ENCODE peak calls at places on chromosome X, in six cellular contexts. X is HepG2, Y is SK-N-SH, A is K562, B is HCT116, G is GM12878. H is an unnamed sample.
A peak's percentile ranks its signal among the peaks of the same experiment; 100 is the strongest.

GRCh38 chrX:65406532-65406931 is 128.1 kb downstream of the LAS1L start:
- DNase-seq in B (no peak), G (no peak), X (no peak), A (no peak), Y (no peak), H (no peak)

GRCh38 chrX:29542147-29542546 is 673.2 kb upstream of the MAGEB2 start:
- DNase-seq in B (no peak), G (no peak), X (no peak), Y (no peak), A (no peak), H (no peak)

GRCh38 chrX:118698516-118699247 is 28.7 kb upstream of the IL13RA1 start:
- DNase-seq in A (no peak), Y (no peak), B (no peak), X (no peak), G (no peak), H (no peak)

GRCh38 chrX:150869450-150869849 is 29.0 kb downstream of the CD99L2 start:
- DNase-seq in G (no peak), Y (no peak), A (no peak), X (no peak), B (no peak), H (no peak)

GRCh38 chrX:66399273-66399672 is 235.2 kb downstream of the HEPH start:
- DNase-seq in G (no peak), Y (no peak), X (no peak), A (no peak), B (no peak), H (no peak)

GRCh38 chrX:2898861-2899512 is 30.2 kb downstream of the ARSD start:
- DNase-seq in Y (no peak), X (peak; percentile 24), G (no peak), B (no peak), A (no peak), H (no peak)

GRCh38 chrX:120561634-120562568 is 1.1 kb upstream of the CUL4B start:
- DNase-seq in X (no peak), A (no peak), B (no peak), G (no peak), Y (no peak), H (no peak)

GRCh38 chrX:46263494-46263893 is 281.7 kb downstream of the ZNF674 start:
- DNase-seq in A (no peak), Y (no peak), G (no peak), X (no peak), B (peak; percentile 40), H (no peak)

GRCh38 chrX:19555236-19555635 is 39.9 kb upstream of the MAP3K15 start:
- DNase-seq in G (no peak), B (no peak), A (no peak), Y (no peak), X (no peak), H (no peak)

GRCh38 chrX:17613979-17614572 is 123.2 kb upstream of the SCML1 start:
- DNase-seq in Y (no peak), G (no peak), X (peak; percentile 24), B (no peak), A (no peak), H (no peak)

GRCh38 chrX:134797390-134797700 is 139.1 kb upstream of the PLAC1 start:
- DNase-seq in B (no peak), A (no peak), Y (no peak), X (no peak), G (no peak), H (no peak)

GRCh38 chrX:29666361-29666760 is 549.0 kb upstream of the MAGEB2 start:
- DNase-seq in B (no peak), Y (no peak), A (no peak), G (no peak), X (no peak), H (no peak)

GRCh38 chrX:66684196-66684595 is 45.3 kb upstream of the EDA2R start:
- DNase-seq in X (no peak), G (no peak), B (no peak), A (no peak), Y (no peak), H (no peak)

GRCh38 chrX:88604433-88605221 is 142.4 kb upstream of the CPXCR1 start:
- DNase-seq in Y (no peak), X (peak; percentile 96), A (no peak), G (no peak), B (no peak), H (no peak)

GRCh38 chrX:19334945-19335626 is 8.6 kb upstream of the PDHA1 start:
- DNase-seq in X (peak; percentile 75), A (peak; percentile 27), B (peak; percentile 40), G (peak; percentile 15), Y (no peak), H (peak; percentile 24)

GRCh38 chrX:119853449-119853848 is 686 bp upstream of the UPF3B start:
- DNase-seq in X (no peak), A (no peak), B (no peak), Y (no peak), G (no peak), H (no peak)

GRCh38 chrX:45761920-45762319 is 561.2 kb upstream of the DIPK2B start:
- DNase-seq in G (no peak), Y (no peak), B (no peak), X (no peak), A (no peak), H (no peak)

GRCh38 chrX:48910926-48911406 is 480 bp downstream of the SLC35A2 start:
- DNase-seq in A (peak; percentile 39), B (no peak), Y (no peak), G (no peak), X (no peak), H (peak; percentile 47)

GRCh38 chrX:34656467-34656841 is 631 bp downstream of the TMEM47 start:
- DNase-seq in Y (no peak), A (no peak), G (no peak), B (no peak), X (no peak), H (no peak)

GRCh38 chrX:115539841-115540240 is 21.1 kb upstream of the PLS3 start:
- DNase-seq in Y (no peak), A (no peak), X (no peak), B (no peak), G (no peak), H (no peak)

GRCh38 chrX:16445166-16445752 is 204.7 kb upstream of the S100G start:
- DNase-seq in A (peak; percentile 24), G (no peak), Y (peak; percentile 41), B (peak; percentile 22), X (peak; percentile 1), H (no peak)

GRCh38 chrX:150775569-150776350 is 82.6 kb downstream of the MTMR1 start:
- DNase-seq in A (no peak), Y (no peak), X (no peak), B (no peak), G (no peak), H (no peak)

GRCh38 chrX:94123062-94123461 is 449.1 kb downstream of the FAM133A start:
- DNase-seq in G (no peak), B (no peak), Y (no peak), A (no peak), X (no peak), H (no peak)

GRCh38 chrX:45840411-45840950 is 639.8 kb upstream of the DIPK2B start:
- DNase-seq in G (no peak), X (no peak), Y (no peak), B (no peak), A (no peak), H (no peak)

GRCh38 chrX:108122748-108123147 is 31.2 kb downstream of the ATG4A start:
- DNase-seq in B (no peak), G (no peak), Y (no peak), X (no peak), A (no peak), H (no peak)
- TF ChIP-seq JUND in B (no peak), G (no peak), Y (no peak), X (no peak), A (no peak), H (no peak)

DNA sequence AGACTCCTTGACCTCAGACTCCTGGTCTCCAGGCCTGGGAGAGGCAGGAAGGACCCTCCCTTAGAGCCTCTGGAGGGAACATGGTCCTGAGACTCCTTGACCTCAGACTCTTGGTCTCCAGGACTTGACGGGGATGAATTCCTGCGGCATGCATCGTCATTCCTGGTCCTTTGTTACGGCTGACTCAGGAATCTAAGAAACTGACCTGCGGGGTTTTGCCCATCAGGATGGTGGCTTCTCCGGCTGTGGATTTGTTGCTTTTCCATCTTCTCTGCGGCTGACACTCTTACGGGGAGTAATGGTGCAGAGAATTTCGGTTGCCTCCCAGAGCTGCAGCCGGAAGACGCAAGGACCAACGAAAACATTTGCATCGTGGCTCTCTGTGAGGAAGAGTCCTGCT is 36.2 kb downstream of the SHOX start:
- DNase-seq in X (no peak), Y (no peak), A (no peak), B (no peak), G (no peak), H (no peak)
- TF ChIP-seq JUND in X (no peak), Y (no peak), A (no peak), B (no peak), G (no peak), H (no peak)

GRCh38 chrX:25191403-25191802 is 175.6 kb upstream of the ARX start:
- DNase-seq in B (no peak), Y (no peak), X (no peak), G (no peak), A (peak; percentile 27), H (peak; percentile 5)
- TF ChIP-seq JUND in B (no peak), Y (no peak), X (no peak), G (no peak), A (no peak), H (no peak)

GRCh38 chrX:53440101-53440500 is 5.9 kb upstream of the HSD17B10 start:
- DNase-seq in Y (no peak), X (no peak), A (no peak), G (no peak), B (no peak), H (no peak)

GRCh38 chrX:53441531-53442321 is 7.6 kb upstream of the HSD17B10 start:
- DNase-seq in X (peak; percentile 62), B (peak; percentile 71), Y (peak; percentile 98), A (no peak), G (peak; percentile 38), H (peak; percentile 91)

GRCh38 chrX:53438832-53439230 is 4.7 kb upstream of the HSD17B10 start:
- DNase-seq in G (no peak), X (no peak), B (no peak), Y (no peak), A (no peak), H (no peak)

GRCh38 chrX:53442322-53442631 is 8.1 kb upstream of the HSD17B10 start:
- DNase-seq in X (no peak), A (no peak), B (no peak), G (no peak), Y (no peak), H (no peak)

DNA sequence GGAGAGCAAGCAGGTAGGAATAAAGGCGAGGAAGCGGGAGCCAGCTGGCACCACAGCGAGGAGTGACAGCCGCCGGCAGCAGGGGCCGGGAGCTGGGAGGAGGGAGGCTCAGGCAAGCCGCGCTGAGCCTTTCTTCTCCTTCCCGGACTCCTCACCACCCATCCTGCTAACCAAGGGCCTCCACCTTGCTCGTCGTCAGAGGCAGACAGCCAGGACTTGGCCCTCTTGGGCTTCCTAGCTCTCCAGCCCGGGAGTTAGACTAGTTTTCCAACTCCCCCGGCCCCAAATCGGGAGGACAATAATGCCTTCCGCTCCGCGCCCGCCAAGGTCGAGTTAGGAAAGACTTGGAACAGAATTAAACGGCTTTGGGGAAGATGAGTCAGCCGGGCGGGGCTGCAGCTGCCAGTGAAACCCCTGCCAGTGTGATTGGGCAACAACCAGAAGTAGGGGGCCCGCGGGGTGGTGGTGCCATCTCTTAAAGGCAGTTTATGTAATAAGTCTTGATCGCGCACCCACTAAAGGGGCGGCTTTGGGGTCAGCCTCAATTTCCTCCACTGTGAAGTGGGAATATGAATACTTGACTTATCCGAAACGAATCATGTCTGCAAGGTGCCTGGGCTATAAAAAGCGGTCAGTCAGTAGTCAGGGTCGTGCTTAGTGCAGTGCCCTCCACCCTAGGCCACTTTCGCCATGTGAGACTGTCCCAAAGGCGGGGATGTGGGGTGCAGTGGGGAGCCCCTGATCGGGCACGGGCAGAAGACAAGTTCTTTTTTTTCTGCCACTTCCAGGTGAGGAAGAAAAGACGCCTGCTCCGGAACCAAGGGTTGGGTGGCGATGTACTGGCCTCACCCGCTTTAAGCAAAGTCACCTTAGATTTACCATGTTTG is 6.7 kb upstream of the HSD17B10 start:
- DNase-seq in X (peak; percentile 20), A (no peak), Y (peak; percentile 27), G (no peak), B (no peak), H (no peak)
- TF ChIP-seq JUND in X (no peak), A (no peak), Y (no peak), G (no peak), B (no peak), H (no peak)

H was measured in T47D.